ENCODE peak calls at places on chromosomes 4 and X, in four cellular contexts. N, U, P and C are unnamed samples.

GRCh38 chr4:18512718-18513117 is 491.2 kb upstream of the LCORL start:
- DNase-seq in N (no peak), P (no peak), U (no peak), C (no peak)

GRCh38 chr4:188532751-188533150 is 393.5 kb downstream of the TRIML1 start:
- DNase-seq in U (no peak), P (no peak), N (no peak), C (no peak)

GRCh38 chrX:47093248-47093647 is 15.0 kb downstream of the RGN start:
- DNase-seq in U (no peak), N (no peak), P (peak), C (no peak)

GRCh38 chr4:26322349-26322748 is 1.5 kb downstream of the RBPJ start:
- DNase-seq in P (no peak), U (no peak), N (no peak), C (no peak)

GRCh38 chrX:46330513-46330912 is 214.7 kb downstream of the ZNF674 start:
- DNase-seq in N (no peak), P (no peak), U (no peak), C (no peak)

GRCh38 chrX:134174859-134175258 is 62.1 kb upstream of the CCDC160 start:
- DNase-seq in P (no peak), U (no peak), N (no peak), C (peak)

GRCh38 chr4:2515835-2516550 is 20.5 kb upstream of the FAM193A start:
- DNase-seq in N (no peak), P (no peak), U (peak), C (no peak)

GRCh38 chr4:4395849-4396627 is 9.1 kb downstream of the NSG1 start:
- DNase-seq in N (no peak), U (no peak), P (peak), C (peak)

GRCh38 chr4:139958738-139959096 is 195.3 kb downstream of the MAML3 start:
- DNase-seq in N (no peak), U (no peak), P (no peak), C (no peak)

GRCh38 chr4:140719022-140719421 is 37.2 kb downstream of the TBC1D9 start:
- DNase-seq in U (no peak), P (no peak), N (no peak), C (no peak)

GRCh38 chr4:74682567-74683359 is 111.6 kb downstream of the BTC start:
- DNase-seq in P (no peak), U (no peak), N (no peak), C (peak)

GRCh38 chr4:2837110-2837903 is 6.3 kb upstream of the ADD1 start:
- DNase-seq in N (no peak), U (no peak), P (no peak), C (peak)

GRCh38 chrX:123581586-123581985 is 151.3 kb downstream of the THOC2 start:
- DNase-seq in P (no peak), U (no peak), N (no peak), C (no peak)

GRCh38 chr4:105015750-105016149 is 130.9 kb upstream of the TET2 start:
- DNase-seq in P (no peak), U (no peak), N (no peak), C (no peak)

GRCh38 chr4:72451349-72451748 is 117.7 kb downstream of the ADAMTS3 start:
- DNase-seq in N (no peak), P (no peak), U (peak), C (no peak)

GRCh38 chr4:95835672-95836071 is 4.2 kb upstream of the PDHA2 start:
- DNase-seq in P (peak), U (no peak), N (no peak), C (peak)

GRCh38 chrX:3407785-3408184 is 61.3 kb upstream of the MXRA5 start:
- DNase-seq in U (no peak), P (no peak), N (no peak), C (no peak)

GRCh38 chr4:190014771-190015537 is 12.1 kb downstream of the FRG2 start:
- DNase-seq in P (no peak), U (no peak), N (no peak), C (peak)

GRCh38 chr4:71209161-71209560 is 129.7 kb upstream of the SLC4A4 start:
- DNase-seq in N (no peak), P (no peak), U (no peak), C (no peak)

GRCh38 chrX:119181491-119181890 is 53.9 kb upstream of the KIAA1210 start:
- DNase-seq in N (no peak), P (no peak), U (no peak), C (peak)

GRCh38 chrX:40012800-40013682 is 84.7 kb downstream of the BCOR start:
- DNase-seq in U (peak), P (peak), N (no peak), C (peak)

GRCh38 chrX:132615396-132616131 is 126.7 kb upstream of the MBNL3 start:
- DNase-seq in P (peak), N (no peak), U (peak), C (peak)

GRCh38 chrX:38458071-38458470 is 103.3 kb upstream of the TSPAN7 start:
- DNase-seq in P (no peak), U (no peak), N (no peak), C (no peak)

GRCh38 chr4:5708171-5708828 is at the start of gene EVC2:
- DNase-seq in P (no peak), U (peak), N (no peak), C (peak)

GRCh38 chrX:47358387-47359065 is 11.9 kb upstream of the ZNF157 start:
- DNase-seq in U (no peak), P (peak), N (no peak), C (no peak)

GRCh38 chr4:5888706-5889696 is 3.9 kb downstream of the CRMP1 start:
- DNase-seq in P (no peak), N (no peak), U (no peak), C (peak)

GRCh38 chr4:168737441-168738176 is 240.8 kb downstream of the PALLD start:
- DNase-seq in P (no peak), N (no peak), U (no peak), C (no peak)

GRCh38 chr4:139795915-139796314 is 130.3 kb downstream of the MGST2 start:
- DNase-seq in U (no peak), P (no peak), N (no peak), C (no peak)

GRCh38 chrX:40006025-40007017 is 91.4 kb downstream of the BCOR start:
- DNase-seq in U (no peak), P (no peak), N (no peak), C (peak)

GRCh38 chr4:52843351-52843750 is 18.8 kb upstream of the RASL11B start:
- DNase-seq in N (no peak), U (no peak), P (no peak), C (no peak)
- H3K27ac ChIP-seq in N (no peak), U (no peak), P (no peak), C (no peak)

GRCh38 chr4:53716471-53717063 is 125.3 kb upstream of the LNX1 start:
- DNase-seq in P (no peak), U (no peak), N (no peak), C (no peak)

GRCh38 chr4:53716011-53716410 is 124.7 kb upstream of the LNX1 start:
- DNase-seq in N (no peak), P (no peak), U (no peak), C (no peak)

GRCh38 chr4:53713296-53713695 is 122.0 kb upstream of the LNX1 start:
- DNase-seq in N (no peak), P (no peak), U (no peak), C (no peak)

GRCh38 chr4:53713767-53714166 is 122.5 kb upstream of the LNX1 start:
- DNase-seq in U (no peak), N (no peak), P (no peak), C (no peak)

GRCh38 chr4:53714377-53715140 is 123.3 kb upstream of the LNX1 start:
- DNase-seq in N (no peak), U (no peak), P (no peak), C (no peak)
- H3K27ac ChIP-seq in N (no peak), U (no peak), P (no peak), C (no peak)

DNA sequence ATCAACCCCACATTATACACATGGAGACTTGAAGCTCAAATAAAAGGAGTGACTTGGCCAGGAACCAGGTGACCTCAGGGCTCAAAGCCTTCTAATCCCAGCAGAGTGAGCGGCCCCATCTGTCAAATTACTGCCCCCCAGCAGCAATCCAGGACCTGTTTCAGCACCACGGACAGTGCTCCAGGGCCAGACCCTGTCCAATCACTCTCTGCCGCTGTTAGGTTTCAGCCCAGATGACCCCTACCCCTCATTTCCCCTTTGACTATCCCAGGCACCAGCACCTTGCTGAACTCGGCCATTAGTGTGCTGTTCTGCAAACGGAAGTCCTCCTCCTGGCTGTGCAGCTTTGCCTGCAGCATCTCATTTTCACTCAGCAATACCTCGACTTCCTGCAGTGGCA is 5.1 kb downstream of the GRIPAP1 start:
- DNase-seq in P (no peak), N (no peak), U (no peak), C (peak)
- H3K27ac ChIP-seq in P (no peak), N (no peak), U (no peak), C (no peak)

DNA sequence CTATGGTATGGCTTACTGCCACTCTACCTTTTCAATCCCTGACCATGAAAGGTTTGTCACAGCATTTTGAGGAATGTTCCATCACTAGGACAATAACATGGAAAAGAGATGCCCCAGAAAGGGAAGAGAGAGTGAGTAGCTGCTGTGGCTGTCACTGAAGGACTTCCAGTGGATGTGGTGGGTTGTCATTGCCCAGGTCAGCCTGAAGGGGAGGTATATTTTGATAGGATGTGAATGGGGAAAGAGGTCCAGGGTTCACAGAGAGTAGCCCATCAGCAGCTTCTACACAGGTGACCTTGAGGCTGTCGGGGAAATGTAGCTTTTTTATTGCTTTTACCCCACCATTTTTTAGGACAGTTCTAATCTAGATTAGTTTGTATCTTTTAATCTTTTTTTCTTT is 30.8 kb downstream of the MTM1 start:
- DNase-seq in P (no peak), U (no peak), N (no peak), C (no peak)
- H3K27ac ChIP-seq in P (no peak), U (no peak), N (no peak), C (no peak)

GRCh38 chr4:147163311-147163710 is 217.6 kb upstream of the TTC29 start:
- DNase-seq in N (no peak), U (no peak), P (no peak), C (no peak)

GRCh38 chr4:147160908-147161513 is 215.3 kb upstream of the TTC29 start:
- DNase-seq in P (peak), N (no peak), U (peak), C (peak)

DNA sequence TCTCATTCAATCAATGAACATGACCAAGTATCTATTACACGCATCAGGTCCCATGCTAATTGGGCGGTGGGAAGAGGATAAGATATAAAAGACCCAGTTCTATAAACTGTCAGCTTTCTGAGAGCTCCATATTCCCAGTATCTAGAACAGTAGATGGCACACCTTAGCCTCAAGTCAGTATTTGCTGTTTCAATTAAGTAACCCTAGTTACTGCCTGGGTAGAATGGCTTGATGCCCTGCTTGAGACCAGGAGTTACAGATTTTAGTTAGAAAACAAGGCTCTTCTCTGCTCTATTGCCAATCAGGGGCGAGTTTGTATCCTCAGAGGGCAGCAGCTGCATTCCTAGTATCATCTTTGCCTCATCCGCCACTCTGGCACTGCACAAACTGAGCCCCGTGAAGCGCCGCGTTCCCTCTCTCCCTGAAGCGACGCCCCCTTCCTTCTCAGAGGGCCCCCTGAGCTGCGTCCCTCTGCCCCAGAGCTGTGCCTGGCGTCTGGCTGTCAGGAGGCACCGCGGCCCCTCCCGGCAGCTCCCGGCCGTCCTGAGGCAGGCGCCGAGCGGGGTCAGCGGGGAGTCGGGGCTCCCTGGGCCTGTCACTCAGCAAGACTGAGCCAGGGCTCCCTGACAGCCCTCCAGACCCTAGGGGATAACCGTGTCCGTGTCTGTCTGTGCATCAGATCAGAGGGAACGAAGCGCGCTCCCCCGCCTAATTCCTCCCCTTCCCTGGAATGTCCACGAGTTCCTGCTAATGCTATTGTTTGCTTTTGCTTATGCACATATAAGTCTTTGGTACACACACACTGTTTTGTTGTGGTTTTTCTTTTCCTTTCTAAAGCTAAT is 212.4 kb upstream of the TTC29 start:
- DNase-seq in U (no peak), P (no peak), N (no peak), C (peak)
- H3K27ac ChIP-seq in U (peak), P (no peak), N (peak), C (peak)

GRCh38 chr4:337143-337931 is at the start of gene ZNF141:
- DNase-seq in U (peak), P (peak), N (peak), C (peak)
- H3K27ac ChIP-seq in U (peak), P (peak), N (peak), C (peak)